ENCODE peak calls at places on chromosomes 7 and 10, in five cellular contexts. X, G, K, T and E are unnamed samples.

GRCh38 chr10:25758041-25758457 is 176.0 kb upstream of the MYO3A start:
- DNase-seq in X (peak), K (peak), G (peak), T (peak), E (no peak)

GRCh38 chr10:112634096-112634830 is 187.2 kb downstream of the VTI1A start:
- DNase-seq in G (no peak), X (no peak), K (no peak), T (no peak), E (no peak)

GRCh38 chr10:102175415-102175814 is 23.2 kb downstream of the NOLC1 start:
- DNase-seq in G (no peak), X (no peak), K (no peak), T (no peak), E (no peak)

GRCh38 chr7:274262-274661 is 15.7 kb upstream of the FOXL3 start:
- DNase-seq in T (no peak), G (no peak), X (no peak), K (no peak), E (no peak)

GRCh38 chr7:13155188-13155587 is 467.8 kb downstream of the ARL4A start:
- DNase-seq in K (no peak), G (no peak), T (no peak), X (no peak), E (no peak)

GRCh38 chr7:134395604-134396003 is 63.3 kb downstream of the AKR1B1 start:
- DNase-seq in X (no peak), G (no peak), T (no peak), K (no peak), E (no peak)

GRCh38 chr10:18681366-18681765 is 22.1 kb downstream of the ARL5B start:
- DNase-seq in X (no peak), K (no peak), T (no peak), G (no peak), E (no peak)

GRCh38 chr7:100803398-100804161 is 23.7 kb downstream of the EPHB4 start:
- DNase-seq in X (no peak), G (peak), K (peak), T (peak), E (peak)

GRCh38 chr7:139915864-139916716 is 87.0 kb downstream of the TBXAS1 start:
- DNase-seq in T (peak), K (no peak), G (peak), X (peak), E (peak)

GRCh38 chr7:101542527-101543241 is 86.4 kb downstream of the MYL10 start:
- DNase-seq in G (peak), X (peak), T (peak), K (peak), E (peak)

GRCh38 chr10:70960783-70961570 is 72.6 kb upstream of the PCBD1 start:
- DNase-seq in K (no peak), T (no peak), X (no peak), G (no peak), E (no peak)

GRCh38 chr10:70963271-70963670 is 74.9 kb upstream of the PCBD1 start:
- DNase-seq in K (no peak), X (no peak), T (no peak), G (no peak), E (no peak)

GRCh38 chr10:70962686-70963085 is 74.3 kb upstream of the PCBD1 start:
- DNase-seq in X (no peak), K (no peak), T (no peak), G (no peak), E (no peak)

GRCh38 chr10:70958396-70958795 is 70.0 kb upstream of the PCBD1 start:
- DNase-seq in G (no peak), T (no peak), X (no peak), K (no peak), E (no peak)

GRCh38 chr10:70960316-70960715 is 72.0 kb upstream of the PCBD1 start:
- DNase-seq in X (no peak), T (no peak), G (no peak), K (no peak), E (no peak)
- TF ChIP-seq ZBTB33 in X (no peak), T (no peak), G (no peak), K (no peak), E (no peak)

DNA sequence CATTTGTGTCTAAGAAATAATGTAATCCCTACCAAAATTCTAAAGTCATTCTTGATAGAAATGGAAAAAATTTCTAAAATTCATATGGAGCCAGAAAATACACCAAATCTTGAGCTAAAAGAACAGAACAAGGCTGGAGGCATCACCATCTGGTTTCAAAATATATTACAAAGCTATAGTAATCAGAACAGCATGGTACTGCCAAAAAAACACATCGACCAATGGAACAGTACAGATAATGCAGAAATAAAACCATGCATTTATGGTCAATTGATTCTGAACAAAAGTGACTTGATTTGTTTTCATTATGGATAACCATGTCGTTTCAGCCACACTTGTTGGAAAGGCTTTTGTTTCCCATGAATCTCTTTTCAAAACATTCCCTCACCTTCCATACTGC is 7.0 kb upstream of the WDFY4 start:
- DNase-seq in T (no peak), K (no peak), X (no peak), G (no peak), E (no peak)
- TF ChIP-seq ZBTB33 in T (no peak), K (no peak), X (no peak), G (no peak), E (no peak)

DNA sequence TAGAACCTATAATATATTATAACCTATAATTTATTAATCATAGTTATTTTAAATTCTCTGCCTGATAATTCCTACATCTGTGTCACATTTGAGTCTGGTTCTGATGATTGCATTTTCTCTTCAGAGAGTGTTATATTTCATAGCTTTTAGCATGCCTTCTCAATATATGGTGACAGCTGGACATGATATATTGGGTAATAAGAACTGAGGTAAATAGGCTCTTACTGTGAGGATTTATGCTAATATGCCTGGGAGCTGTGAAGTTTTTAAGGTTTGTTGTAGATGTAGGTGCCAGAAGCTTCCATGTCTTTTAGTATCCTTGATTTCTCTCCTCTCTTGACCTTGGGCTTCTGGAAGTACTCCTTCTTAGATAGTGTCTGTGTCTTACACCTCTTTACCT is 325.9 kb upstream of the SEMA3D start:
- DNase-seq in G (no peak), K (no peak), T (no peak), X (no peak), E (no peak)
- TF ChIP-seq ZBTB33 in G (no peak), K (no peak), T (no peak), X (no peak), E (no peak)

GRCh38 chr7:155313082-155313481 is 15.4 kb downstream of the INSIG1 start:
- DNase-seq in X (no peak), T (no peak), K (no peak), G (no peak), E (no peak)

GRCh38 chr7:155309021-155309338 is 11.3 kb downstream of the INSIG1 start:
- DNase-seq in K (no peak), X (no peak), G (no peak), T (no peak), E (no peak)

GRCh38 chr7:155312653-155313052 is 15.0 kb downstream of the INSIG1 start:
- DNase-seq in G (no peak), X (no peak), T (no peak), K (no peak), E (no peak)

GRCh38 chr7:155310425-155311114 is 12.9 kb downstream of the INSIG1 start:
- DNase-seq in K (no peak), T (no peak), X (no peak), G (no peak), E (no peak)

DNA sequence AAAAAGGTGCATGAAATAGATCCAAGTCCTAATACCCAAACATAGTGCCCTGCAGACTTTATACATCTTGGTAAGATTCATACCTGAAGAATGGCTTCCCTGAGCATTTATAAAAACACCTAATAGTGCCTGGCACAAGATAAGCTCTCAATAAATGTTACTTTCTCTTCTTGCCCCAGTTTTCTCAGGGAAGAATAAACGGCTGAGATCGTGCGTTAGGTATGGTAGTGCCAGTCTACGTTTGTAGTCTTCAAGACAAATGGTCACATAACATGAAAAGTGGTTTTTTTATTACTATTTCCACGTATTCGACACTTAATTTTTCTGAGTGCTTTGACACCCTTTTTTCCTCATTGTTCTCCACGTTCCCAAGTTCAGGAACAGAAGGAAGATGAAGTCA is 14.4 kb downstream of the INSIG1 start:
- DNase-seq in G (no peak), K (no peak), T (no peak), X (no peak), E (no peak)
- TF ChIP-seq ZBTB33 in G (no peak), K (no peak), T (no peak), X (no peak), E (no peak)

DNA sequence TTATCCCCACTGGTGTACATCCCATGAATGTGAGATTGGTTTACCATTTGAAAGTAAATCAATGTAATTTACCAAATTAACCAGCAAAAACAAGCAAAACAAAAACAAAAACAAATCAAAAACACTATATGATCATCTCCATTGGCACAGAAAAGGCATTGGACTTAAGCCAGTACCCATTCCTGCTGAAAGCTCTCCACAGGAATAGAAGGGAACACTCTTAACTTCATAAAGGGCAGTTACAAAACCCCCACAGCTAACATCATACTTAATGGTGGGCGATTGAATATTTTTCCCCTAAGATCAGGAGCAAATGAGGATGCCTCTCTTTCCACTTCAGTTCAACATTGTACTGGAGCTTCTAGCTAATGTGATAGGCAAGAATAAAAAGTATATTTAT is 34.1 kb downstream of the PRKG1 start:
- DNase-seq in G (no peak), K (no peak), X (no peak), T (no peak), E (no peak)
- TF ChIP-seq ZBTB33 in G (no peak), K (no peak), X (no peak), T (no peak), E (no peak)

GRCh38 chr10:96756111-96756903 is 36.0 kb upstream of the PIK3AP1 start:
- DNase-seq in K (no peak), X (no peak), T (no peak), G (no peak), E (no peak)
- TF ChIP-seq ZBTB33 in K (no peak), X (no peak), T (no peak), G (no peak), E (no peak)

GRCh38 chr10:47198221-47198620 is 101.8 kb upstream of the GDF10 start:
- DNase-seq in K (no peak), T (no peak), X (no peak), G (no peak), E (no peak)
- TF ChIP-seq ZBTB33 in K (no peak), T (no peak), X (no peak), G (no peak), E (no peak)

GRCh38 chr10:89332092-89332633 is 4.4 kb downstream of the IFIT3 start:
- DNase-seq in X (no peak), T (no peak), K (peak), G (no peak), E (peak)
- TF ChIP-seq ZBTB33 in X (no peak), T (no peak), K (no peak), G (no peak), E (no peak)

DNA sequence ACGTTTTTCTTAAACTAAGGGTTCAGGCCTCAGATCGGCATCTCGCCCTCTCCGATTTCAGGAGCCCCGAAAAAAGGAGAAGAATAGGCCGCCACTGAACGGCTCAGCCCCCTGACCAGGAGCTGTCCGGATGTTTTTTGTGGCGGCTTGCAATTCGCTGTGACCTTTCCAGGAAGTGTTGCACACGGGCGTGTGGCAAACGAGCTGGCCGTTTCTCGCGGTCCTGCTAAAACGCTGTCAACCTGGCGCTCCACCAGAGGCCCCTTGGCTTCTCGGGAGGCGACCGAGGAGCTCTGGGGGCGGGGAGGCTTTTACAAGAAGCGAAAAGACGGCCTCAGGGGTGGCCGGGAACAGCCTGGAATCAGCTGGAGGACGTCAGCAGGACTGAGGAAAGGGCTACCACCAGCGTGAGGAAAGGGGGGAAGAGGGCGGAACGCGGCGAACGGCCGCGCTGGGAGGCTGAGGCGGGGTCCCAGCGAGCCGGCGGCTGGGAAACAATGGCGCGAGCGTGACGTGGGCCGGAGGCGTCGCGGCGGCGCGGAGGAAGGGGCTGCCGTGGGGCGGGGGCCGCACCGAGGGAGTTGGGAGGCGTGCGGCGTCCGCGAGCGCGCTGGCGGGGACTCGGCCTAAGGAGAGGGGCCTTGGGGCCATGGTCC is 493 bp downstream of the NT5C2 start:
- DNase-seq in X (peak), T (peak), G (no peak), K (peak), E (no peak)
- TF ChIP-seq ZBTB33 in X (no peak), T (no peak), G (no peak), K (no peak), E (no peak)

DNA sequence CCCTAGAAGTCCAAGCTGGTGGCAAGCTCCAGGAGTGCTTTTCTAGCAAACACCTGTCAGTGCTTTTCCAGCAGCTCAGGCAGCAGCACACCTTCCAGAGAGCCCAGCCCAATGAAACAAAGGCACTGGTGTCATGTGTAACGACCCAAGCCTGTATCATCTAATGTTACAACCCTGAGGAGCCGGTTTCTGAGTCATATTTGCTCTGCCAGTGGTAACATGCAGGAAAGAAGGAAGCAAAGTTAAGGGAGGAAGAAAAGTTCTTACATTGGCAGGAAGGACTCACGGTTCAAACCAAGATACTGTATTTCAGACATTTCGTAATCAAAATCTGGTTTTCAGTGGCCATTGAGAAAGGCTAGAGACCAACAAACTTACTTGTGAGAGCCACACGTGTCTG is at the start of gene ANKRD22:
- DNase-seq in K (no peak), T (no peak), X (peak), G (no peak), E (no peak)
- TF ChIP-seq ZBTB33 in K (no peak), T (no peak), X (peak), G (no peak), E (no peak)